ENCODE peak calls at places on chromosomes 6 and 20, in eight cellular contexts. C, K, M, W, T, N, H and D are unnamed samples.
A peak's percentile ranks its signal among the peaks of the same experiment; 100 is the strongest.

GRCh38 chr20:59411191-59411988 is 111.0 kb downstream of the EDN3 start:
- DNase-seq in C (no peak), K (no peak), M (no peak), W (no peak), T (peak; percentile 27), N (no peak), H (no peak), D (no peak)

GRCh38 chr6:139927236-139927635 is 552.8 kb upstream of the CITED2 start:
- DNase-seq in C (no peak), K (no peak), M (peak; percentile 87), W (peak; percentile 77), T (no peak), N (no peak), H (no peak), D (peak; percentile 49)

GRCh38 chr6:144219056-144219685 is 66.0 kb upstream of the UTRN start:
- DNase-seq in C (no peak), K (peak; percentile 18), M (peak; percentile 82), W (peak; percentile 52), T (no peak), N (no peak), H (peak; percentile 44), D (peak; percentile 53)

GRCh38 chr6:34460796-34461507 is 4.9 kb upstream of the PACSIN1 start:
- DNase-seq in C (no peak), K (no peak), M (no peak), W (peak; percentile 25), T (no peak), N (no peak), H (no peak), D (no peak)

GRCh38 chr20:43490038-43490437 is 17.5 kb upstream of the L3MBTL1 start:
- DNase-seq in C (no peak), K (no peak), M (no peak), W (no peak), T (no peak), N (no peak), H (no peak), D (no peak)

GRCh38 chr20:63622732-63623131 is 4.2 kb downstream of the GMEB2 start:
- DNase-seq in C (no peak), K (no peak), M (no peak), W (no peak), T (no peak), N (no peak), H (no peak), D (no peak)

GRCh38 chr6:128256100-128256499 is 264.3 kb downstream of the PTPRK start:
- DNase-seq in C (no peak), K (no peak), M (no peak), W (no peak), T (no peak), N (no peak), H (no peak), D (no peak)

GRCh38 chr6:53837875-53838806 is 43.3 kb downstream of the LRRC1 start:
- DNase-seq in C (no peak), K (peak; percentile 16), M (peak; percentile 71), W (no peak), T (no peak), N (no peak), H (no peak), D (peak; percentile 15)

GRCh38 chr20:60056345-60057122 is 98.3 kb downstream of the CDH26 start:
- DNase-seq in C (no peak), K (no peak), M (no peak), W (no peak), T (no peak), N (no peak), H (no peak), D (no peak)

GRCh38 chr20:2385026-2385425 is 4.3 kb downstream of the TGM6 start:
- DNase-seq in C (no peak), K (no peak), M (no peak), W (peak; percentile 78), T (no peak), N (no peak), H (no peak), D (no peak)

GRCh38 chr6:133568970-133569889 is 319.7 kb upstream of the TCF21 start:
- DNase-seq in C (no peak), K (peak; percentile 82), M (peak; percentile 85), W (peak; percentile 88), T (peak; percentile 50), N (no peak), H (peak; percentile 69), D (peak; percentile 81)

GRCh38 chr20:32251470-32251869 is 26.0 kb upstream of the KIF3B start:
- DNase-seq in C (no peak), K (no peak), M (no peak), W (no peak), T (no peak), N (no peak), H (no peak), D (no peak)

GRCh38 chr6:4010682-4011081 is 68.3 kb downstream of the FAM217A start:
- DNase-seq in C (no peak), K (no peak), M (no peak), W (peak; percentile 8), T (no peak), N (no peak), H (no peak), D (no peak)

GRCh38 chr6:131281471-131282270 is 146.4 kb downstream of the AKAP7 start:
- DNase-seq in C (peak; percentile 22), K (no peak), M (peak; percentile 77), W (no peak), T (peak; percentile 60), N (peak; percentile 12), H (peak; percentile 5), D (peak; percentile 30)

GRCh38 chr6:166996406-166996805 is 2.8 kb upstream of the CEP43 start:
- DNase-seq in C (no peak), K (no peak), M (peak; percentile 87), W (peak; percentile 38), T (no peak), N (no peak), H (no peak), D (no peak)

GRCh38 chr20:63083831-63084562 is 77.2 kb upstream of the BHLHE23 start:
- DNase-seq in C (no peak), K (no peak), M (no peak), W (no peak), T (no peak), N (no peak), H (no peak), D (no peak)

GRCh38 chr20:33604084-33604990 is 57.8 kb upstream of the C20orf144 start:
- DNase-seq in C (no peak), K (no peak), M (no peak), W (no peak), T (no peak), N (no peak), H (peak; percentile 42), D (peak; percentile 77)

GRCh38 chr6:106739387-106739786 is 110.0 kb downstream of the QRSL1 start:
- DNase-seq in C (no peak), K (no peak), M (no peak), W (peak; percentile 12), T (no peak), N (no peak), H (peak; percentile 56), D (peak; percentile 44)

GRCh38 chr6:17714879-17715860 is 8.4 kb upstream of the NUP153 start:
- DNase-seq in C (no peak), K (no peak), M (peak; percentile 89), W (peak; percentile 97), T (no peak), N (no peak), H (no peak), D (no peak)

GRCh38 chr6:50591135-50591534 is 122.2 kb upstream of the TFAP2D start:
- DNase-seq in C (no peak), K (peak; percentile 23), M (no peak), W (no peak), T (no peak), N (no peak), H (no peak), D (no peak)

GRCh38 chr6:105005446-105005845 is 48.5 kb downstream of the LIN28B start:
- DNase-seq in C (no peak), K (no peak), M (no peak), W (no peak), T (no peak), N (no peak), H (no peak), D (no peak)

GRCh38 chr6:117346142-117346930 is 79.4 kb downstream of the ROS1 start:
- DNase-seq in C (no peak), K (no peak), M (peak; percentile 41), W (peak; percentile 42), T (no peak), N (no peak), H (peak; percentile 23), D (peak; percentile 53)

GRCh38 chr6:7418238-7418905 is 28.8 kb downstream of the RIOK1 start:
- DNase-seq in C (no peak), K (no peak), M (no peak), W (peak; percentile 13), T (no peak), N (no peak), H (no peak), D (no peak)

GRCh38 chr6:15366003-15366535 is 120.2 kb downstream of the JARID2 start:
- DNase-seq in C (no peak), K (no peak), M (no peak), W (no peak), T (no peak), N (no peak), H (no peak), D (no peak)

GRCh38 chr6:43967692-43968091 is 159.6 kb downstream of the MRPL14 start:
- DNase-seq in C (no peak), K (no peak), M (no peak), W (no peak), T (no peak), N (no peak), H (no peak), D (no peak)

GRCh38 chr6:43766964-43767461 is 3.0 kb upstream of the VEGFA start:
- DNase-seq in C (no peak), K (no peak), M (no peak), W (no peak), T (peak; percentile 35), N (no peak), H (no peak), D (no peak)